ENCODE peak calls at places on chromosomes 16 and 17, in five cellular contexts. F, A, I, M and X are unnamed samples.

GRCh38 chr16:31715915-31716314 is 157.7 kb upstream of the ZNF267 start:
- DNase-seq in F (no peak), A (no peak), I (no peak), M (no peak), X (no peak)

GRCh38 chr16:74862743-74863244 is 88.2 kb upstream of the FA2H start:
- DNase-seq in F (peak), A (no peak), I (peak), M (no peak), X (peak)

GRCh38 chr16:65875362-65876199 is 490.9 kb upstream of the CDH5 start:
- DNase-seq in F (no peak), A (no peak), I (no peak), M (no peak), X (no peak)

GRCh38 chr16:57475711-57476339 is 10.5 kb downstream of the DOK4 start:
- DNase-seq in F (peak), A (peak), I (no peak), M (peak), X (peak)

GRCh38 chr17:17180141-17180603 is 26.0 kb downstream of the PLD6 start:
- DNase-seq in F (no peak), A (no peak), I (no peak), M (no peak), X (no peak)

GRCh38 chr16:15486661-15487060 is 52.3 kb downstream of the BMERB1 start:
- DNase-seq in F (no peak), A (no peak), I (no peak), M (no peak), X (no peak)

GRCh38 chr17:56305017-56305416 is 151.7 kb downstream of the ANKFN1 start:
- DNase-seq in F (no peak), A (no peak), I (no peak), M (no peak), X (no peak)

GRCh38 chr17:27241346-27241946 is 52.5 kb upstream of the WSB1 start:
- DNase-seq in F (no peak), A (no peak), I (no peak), M (peak), X (peak)

GRCh38 chr16:12323007-12323699 is 346.6 kb downstream of the SNX29 start:
- DNase-seq in F (no peak), A (no peak), I (no peak), M (no peak), X (no peak)

GRCh38 chr16:1489077-1489476 is 333 bp upstream of the PTX4 start:
- DNase-seq in F (no peak), A (no peak), I (no peak), M (no peak), X (no peak)

GRCh38 chr17:19579867-19580565 is 46.4 kb downstream of the SLC47A1 start:
- DNase-seq in F (no peak), A (no peak), I (no peak), M (peak), X (no peak)

GRCh38 chr16:1763521-1764511 is 7.5 kb downstream of the NME3 start:
- DNase-seq in F (peak), A (peak), I (peak), M (peak), X (peak)

GRCh38 chr16:30985401-30986128 is 558 bp downstream of the HSD3B7 start:
- DNase-seq in F (peak), A (peak), I (no peak), M (peak), X (peak)

GRCh38 chr17:48294193-48294909 is 135.7 kb downstream of the SKAP1 start:
- DNase-seq in F (no peak), A (no peak), I (no peak), M (no peak), X (no peak)

GRCh38 chr17:45019177-45019711 is 32.2 kb downstream of the DCAKD start:
- DNase-seq in F (peak), A (no peak), I (no peak), M (no peak), X (peak)

DNA sequence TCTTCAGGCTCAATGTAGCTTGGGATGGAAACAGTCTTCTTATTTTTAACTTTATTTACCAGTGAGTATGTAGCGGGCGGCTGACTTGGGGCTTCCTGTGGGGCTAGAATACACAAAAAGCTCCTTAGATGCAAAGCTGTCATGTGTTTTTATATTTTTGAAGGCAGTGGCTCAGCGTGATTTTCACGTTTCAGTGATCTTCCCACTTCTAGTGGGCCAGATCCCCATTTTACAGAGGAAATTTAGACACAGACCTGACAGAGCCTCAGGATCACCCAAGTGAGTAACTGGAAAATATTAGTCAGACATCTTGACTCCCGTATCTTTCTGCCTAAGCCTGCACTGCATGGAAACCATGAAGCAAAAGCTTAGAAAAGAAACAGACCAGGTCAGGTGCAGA is 19.2 kb upstream of the ZNF594 start:
- DNase-seq in F (no peak), A (no peak), I (no peak), M (no peak), X (no peak)
- H2BK12ac ChIP-seq in F (no peak), A (no peak), I (no peak), M (no peak), X (no peak)

DNA sequence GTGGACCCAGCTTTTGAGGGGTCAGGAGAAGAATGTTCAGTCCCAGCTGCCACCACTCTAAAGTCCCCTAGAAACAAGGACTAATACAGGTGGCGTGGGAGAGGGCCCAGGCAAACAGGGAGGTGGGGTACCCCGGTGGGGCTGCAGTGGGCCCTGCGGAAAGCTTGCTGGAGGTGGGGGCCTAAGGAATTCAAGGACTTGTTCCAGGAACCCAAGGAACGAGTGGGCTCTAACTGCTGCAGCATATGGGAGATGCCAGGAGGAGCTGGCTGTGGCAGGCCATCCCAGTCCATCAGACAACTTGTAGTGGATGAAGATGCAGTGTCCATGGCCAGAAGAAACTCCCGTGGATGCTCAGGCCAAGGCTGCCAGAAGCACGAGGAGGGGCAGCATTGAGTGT is 10.6 kb downstream of the SNX20 start:
- DNase-seq in F (no peak), A (no peak), I (no peak), M (no peak), X (no peak)
- H2BK12ac ChIP-seq in F (no peak), A (no peak), I (no peak), M (no peak), X (no peak)

DNA sequence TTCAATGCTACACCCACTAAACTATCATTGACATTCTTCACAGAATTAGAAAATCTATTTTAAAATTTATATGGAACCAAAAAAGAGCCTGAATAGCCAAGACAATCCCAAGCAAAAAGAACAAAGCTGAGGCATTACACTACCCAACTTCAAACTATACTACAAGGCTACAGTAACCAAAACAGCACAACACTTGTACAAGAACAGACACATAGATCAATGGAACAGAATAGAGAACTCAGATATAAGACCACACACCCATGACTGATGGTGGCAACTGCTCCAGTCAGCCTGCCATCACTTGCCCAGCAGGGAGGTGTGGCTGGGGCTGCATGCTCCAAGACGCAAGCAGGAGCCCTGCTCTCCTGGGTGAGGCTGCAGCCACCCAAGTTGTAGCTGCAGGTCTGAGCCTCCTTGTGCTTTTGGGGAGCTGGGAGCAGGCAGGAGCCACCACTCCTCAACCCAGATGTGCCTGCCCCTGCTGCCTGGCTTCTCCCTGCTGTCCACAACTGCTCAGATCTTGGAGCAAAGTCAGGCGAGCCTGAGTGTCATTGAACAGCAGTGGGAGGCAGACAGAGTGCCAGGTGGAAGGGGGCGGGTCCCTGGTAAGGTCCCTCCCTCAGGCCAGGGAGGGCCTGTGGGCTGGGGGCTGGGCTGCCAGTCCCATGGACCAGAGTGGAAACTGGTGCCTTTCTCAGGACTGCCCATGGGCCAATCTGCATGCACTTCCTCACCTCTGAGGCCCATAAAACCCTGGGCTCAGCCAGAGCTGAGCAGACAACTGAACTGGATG is 24.7 kb downstream of the SSH2 start:
- DNase-seq in F (no peak), A (no peak), I (no peak), M (peak), X (no peak)
- H2BK12ac ChIP-seq in F (no peak), A (no peak), I (no peak), M (no peak), X (no peak)

DNA sequence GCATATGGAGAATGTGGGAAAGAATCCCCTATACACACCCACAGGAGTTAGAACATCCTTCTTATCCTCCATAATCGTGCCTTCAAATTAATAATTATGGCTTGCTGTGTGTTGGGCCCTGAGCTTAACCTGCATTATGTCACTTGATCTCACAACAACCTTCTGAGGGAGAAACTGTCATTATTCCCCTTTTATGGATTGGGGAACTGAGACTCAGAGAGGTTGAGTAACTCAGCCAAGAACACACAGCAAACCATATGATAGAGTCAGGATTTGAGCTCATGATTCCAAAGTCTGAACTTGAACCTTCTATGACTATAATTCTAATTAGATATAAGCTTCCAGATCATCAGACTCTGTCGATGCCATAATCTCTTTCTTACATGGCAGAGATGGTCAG is 114.2 kb upstream of the CACNG3 start:
- DNase-seq in F (no peak), A (no peak), I (no peak), M (no peak), X (no peak)
- H2BK12ac ChIP-seq in F (no peak), A (peak), I (no peak), M (no peak), X (no peak)

GRCh38 chr17:37564252-37564651 is 45.0 kb downstream of the SYNRG start:
- DNase-seq in F (peak), A (no peak), I (no peak), M (no peak), X (no peak)
- H2BK12ac ChIP-seq in F (no peak), A (no peak), I (no peak), M (no peak), X (no peak)

GRCh38 chr16:10535461-10535860 is 44.9 kb downstream of the EMP2 start:
- DNase-seq in F (no peak), A (no peak), I (no peak), M (no peak), X (no peak)

GRCh38 chr16:10529895-10530669 is 50.3 kb downstream of the EMP2 start:
- DNase-seq in F (no peak), A (no peak), I (no peak), M (no peak), X (no peak)

GRCh38 chr16:10530685-10531084 is 49.7 kb downstream of the EMP2 start:
- DNase-seq in F (no peak), A (no peak), I (no peak), M (no peak), X (no peak)

GRCh38 chr16:10528635-10529034 is 51.8 kb downstream of the EMP2 start:
- DNase-seq in F (no peak), A (no peak), I (no peak), M (no peak), X (peak)

DNA sequence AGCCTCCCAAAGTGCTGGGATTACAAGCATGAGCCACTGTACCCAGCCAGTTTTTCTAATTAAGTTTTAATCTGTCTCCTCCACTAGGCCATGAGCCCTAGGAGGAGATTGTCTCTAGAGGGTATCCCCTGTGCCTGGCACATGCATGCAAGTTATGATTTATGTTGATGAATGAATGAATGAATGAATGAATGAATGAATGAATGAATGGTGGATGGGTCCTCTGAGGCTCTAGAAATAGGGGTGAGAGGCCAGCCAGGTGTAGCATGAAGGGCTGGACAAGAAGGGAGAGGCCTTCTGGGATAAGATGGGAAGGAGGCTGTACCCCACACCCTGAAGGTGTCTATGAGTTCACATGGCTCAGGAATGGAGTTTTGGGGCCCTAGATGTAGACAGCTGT is 48.8 kb downstream of the EMP2 start:
- DNase-seq in F (no peak), A (no peak), I (no peak), M (no peak), X (no peak)
- H2BK12ac ChIP-seq in F (no peak), A (no peak), I (no peak), M (no peak), X (no peak)

DNA sequence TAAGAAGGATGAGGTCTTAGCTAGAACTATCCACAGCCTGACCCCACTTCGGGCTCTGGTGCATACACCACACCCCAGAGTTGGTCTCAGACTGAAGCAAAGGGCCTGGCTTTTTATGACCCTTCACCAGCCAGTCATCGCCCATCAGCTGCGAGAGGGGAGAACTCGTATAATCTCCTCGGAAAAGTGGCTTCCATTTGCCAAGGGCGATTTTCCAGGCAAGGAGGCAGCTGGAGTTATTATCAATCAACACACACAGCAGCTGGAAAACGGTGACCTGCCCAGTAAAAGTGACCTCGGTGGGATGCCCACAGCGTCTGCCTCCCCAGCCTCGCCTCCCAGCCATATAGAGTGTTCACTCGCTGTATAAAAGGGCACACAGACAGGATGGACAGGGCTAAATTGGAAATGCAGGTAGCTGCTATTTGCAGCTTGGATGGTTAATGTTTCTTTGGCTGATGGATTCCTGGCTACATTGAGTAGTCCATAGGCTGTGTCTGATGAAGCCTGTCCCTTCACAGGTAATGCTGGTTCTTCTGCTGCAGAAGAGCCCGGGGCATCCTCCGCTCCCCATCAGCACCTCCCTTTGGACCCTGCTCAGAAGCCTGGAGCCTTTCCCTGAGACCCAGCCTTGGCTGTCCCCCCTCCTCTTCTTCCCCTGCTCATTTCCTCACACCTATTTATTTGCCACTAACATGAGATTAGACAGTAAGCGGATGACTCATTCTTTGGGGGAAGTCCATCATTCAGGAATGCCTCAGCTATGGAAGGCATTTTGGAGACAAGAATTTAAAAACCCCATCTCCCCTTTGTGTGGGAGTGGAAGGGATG is 45.7 kb downstream of the TMEM186 start:
- DNase-seq in F (peak), A (no peak), I (no peak), M (no peak), X (peak)
- H2BK12ac ChIP-seq in F (no peak), A (no peak), I (no peak), M (no peak), X (no peak)